ENCODE peak calls at places on chromosomes 4 and X, in six cellular contexts. One of them, this sample, is unnamed.

GRCh38 chr4:6199344-6199921 is 916 bp downstream of the JAKMIP1 start:
- DNase-seq in astrocyte of the cerebellum: no peak
- DNase-seq in retinal pigment epithelial cell: no peak
- DNase-seq in neural progenitor cell: peak; percentile 65
- DNase-seq in astrocyte of the spinal cord: peak; percentile 20
- DNase-seq in IMR-90: no peak
- DNase-seq in this sample: peak; percentile 25

GRCh38 chr4:81330018-81330417 is 115.0 kb upstream of the PRKG2 start:
- DNase-seq in astrocyte of the cerebellum: no peak
- DNase-seq in retinal pigment epithelial cell: no peak
- DNase-seq in neural progenitor cell: no peak
- DNase-seq in astrocyte of the spinal cord: no peak
- DNase-seq in IMR-90: no peak
- DNase-seq in this sample: no peak

GRCh38 chr4:72582853-72583252 is 13.8 kb upstream of the ADAMTS3 start:
- DNase-seq in astrocyte of the cerebellum: no peak
- DNase-seq in retinal pigment epithelial cell: no peak
- DNase-seq in neural progenitor cell: no peak
- DNase-seq in astrocyte of the spinal cord: no peak
- DNase-seq in IMR-90: no peak
- DNase-seq in this sample: no peak

GRCh38 chrX:136210243-136210642 is 41.0 kb downstream of the MAP7D3 start:
- DNase-seq in astrocyte of the cerebellum: no peak
- DNase-seq in retinal pigment epithelial cell: no peak
- DNase-seq in neural progenitor cell: no peak
- DNase-seq in astrocyte of the spinal cord: no peak
- DNase-seq in IMR-90: no peak
- DNase-seq in this sample: no peak

GRCh38 chrX:19810809-19811208 is 76.6 kb downstream of the SH3KBP1 start:
- DNase-seq in astrocyte of the cerebellum: no peak
- DNase-seq in retinal pigment epithelial cell: peak; percentile 62
- DNase-seq in neural progenitor cell: no peak
- DNase-seq in astrocyte of the spinal cord: no peak
- DNase-seq in IMR-90: peak; percentile 48
- DNase-seq in this sample: peak; percentile 31

GRCh38 chrX:77014655-77015377 is 432.4 kb upstream of the FGF16 start:
- DNase-seq in astrocyte of the cerebellum: peak; percentile 37
- DNase-seq in retinal pigment epithelial cell: no peak
- DNase-seq in neural progenitor cell: peak; percentile 92
- DNase-seq in astrocyte of the spinal cord: peak; percentile 71
- DNase-seq in IMR-90: no peak
- DNase-seq in this sample: no peak

GRCh38 chr4:41819621-41820020 is 71.1 kb upstream of the PHOX2B start:
- DNase-seq in astrocyte of the cerebellum: no peak
- DNase-seq in retinal pigment epithelial cell: no peak
- DNase-seq in neural progenitor cell: no peak
- DNase-seq in astrocyte of the spinal cord: no peak
- DNase-seq in IMR-90: no peak
- DNase-seq in this sample: no peak

GRCh38 chrX:130118396-130118795 is 8.1 kb upstream of the ELF4 start:
- DNase-seq in astrocyte of the cerebellum: peak; percentile 67
- DNase-seq in retinal pigment epithelial cell: peak; percentile 68
- DNase-seq in neural progenitor cell: no peak
- DNase-seq in astrocyte of the spinal cord: peak; percentile 79
- DNase-seq in IMR-90: peak; percentile 81
- DNase-seq in this sample: peak; percentile 65

GRCh38 chr4:72444104-72444503 is 124.9 kb downstream of the ADAMTS3 start:
- DNase-seq in astrocyte of the cerebellum: no peak
- DNase-seq in retinal pigment epithelial cell: no peak
- DNase-seq in neural progenitor cell: no peak
- DNase-seq in astrocyte of the spinal cord: no peak
- DNase-seq in IMR-90: no peak
- DNase-seq in this sample: no peak

GRCh38 chr4:32147446-32148064 is 1427.4 kb downstream of the PCDH7 start:
- DNase-seq in astrocyte of the cerebellum: no peak
- DNase-seq in retinal pigment epithelial cell: no peak
- DNase-seq in neural progenitor cell: no peak
- DNase-seq in astrocyte of the spinal cord: no peak
- DNase-seq in IMR-90: no peak
- DNase-seq in this sample: no peak

GRCh38 chrX:53433651-53434639 is at the start of gene HSD17B10:
- DNase-seq in astrocyte of the cerebellum: peak; percentile 28
- DNase-seq in retinal pigment epithelial cell: no peak
- DNase-seq in neural progenitor cell: peak; percentile 95
- DNase-seq in astrocyte of the spinal cord: peak; percentile 78
- DNase-seq in IMR-90: peak; percentile 64
- DNase-seq in this sample: peak; percentile 72

GRCh38 chr4:111434581-111434980 is 710.7 kb upstream of the FAM241A start:
- DNase-seq in astrocyte of the cerebellum: no peak
- DNase-seq in retinal pigment epithelial cell: peak; percentile 10
- DNase-seq in neural progenitor cell: no peak
- DNase-seq in astrocyte of the spinal cord: no peak
- DNase-seq in IMR-90: no peak
- DNase-seq in this sample: peak; percentile 41

GRCh38 chr4:101753702-101754101 is 36.8 kb upstream of the BANK1 start:
- DNase-seq in astrocyte of the cerebellum: no peak
- DNase-seq in retinal pigment epithelial cell: peak; percentile 55
- DNase-seq in neural progenitor cell: no peak
- DNase-seq in astrocyte of the spinal cord: no peak
- DNase-seq in IMR-90: no peak
- DNase-seq in this sample: no peak

GRCh38 chr4:55172694-55173287 is 47.4 kb upstream of the KDR start:
- DNase-seq in astrocyte of the cerebellum: no peak
- DNase-seq in retinal pigment epithelial cell: peak; percentile 58
- DNase-seq in neural progenitor cell: no peak
- DNase-seq in astrocyte of the spinal cord: peak; percentile 53
- DNase-seq in IMR-90: no peak
- DNase-seq in this sample: no peak

GRCh38 chrX:136097871-136098805 is 49.2 kb upstream of the FHL1 start:
- DNase-seq in astrocyte of the cerebellum: no peak
- DNase-seq in retinal pigment epithelial cell: no peak
- DNase-seq in neural progenitor cell: no peak
- DNase-seq in astrocyte of the spinal cord: no peak
- DNase-seq in IMR-90: no peak
- DNase-seq in this sample: no peak

GRCh38 chr4:38237139-38237538 is 276.9 kb downstream of the PTTG2 start:
- DNase-seq in astrocyte of the cerebellum: peak; percentile 60
- DNase-seq in retinal pigment epithelial cell: no peak
- DNase-seq in neural progenitor cell: no peak
- DNase-seq in astrocyte of the spinal cord: peak; percentile 26
- DNase-seq in IMR-90: peak; percentile 55
- DNase-seq in this sample: peak; percentile 49

GRCh38 chr4:152189451-152190179 is 346.3 kb downstream of the FBXW7 start:
- DNase-seq in astrocyte of the cerebellum: no peak
- DNase-seq in retinal pigment epithelial cell: no peak
- DNase-seq in neural progenitor cell: no peak
- DNase-seq in astrocyte of the spinal cord: no peak
- DNase-seq in IMR-90: no peak
- DNase-seq in this sample: no peak

GRCh38 chrX:2231570-2232192 is 269.1 kb downstream of the DHRSX start:
- DNase-seq in astrocyte of the cerebellum: no peak
- DNase-seq in retinal pigment epithelial cell: no peak
- DNase-seq in neural progenitor cell: no peak
- DNase-seq in astrocyte of the spinal cord: no peak
- DNase-seq in IMR-90: no peak
- DNase-seq in this sample: no peak

GRCh38 chr4:170868191-170868590 is 778.4 kb upstream of the AADAT start:
- DNase-seq in astrocyte of the cerebellum: no peak
- DNase-seq in retinal pigment epithelial cell: no peak
- DNase-seq in neural progenitor cell: no peak
- DNase-seq in astrocyte of the spinal cord: no peak
- DNase-seq in IMR-90: no peak
- DNase-seq in this sample: no peak

GRCh38 chrX:79719568-79720231 is 294.9 kb upstream of the TBX22 start:
- DNase-seq in astrocyte of the cerebellum: no peak
- DNase-seq in retinal pigment epithelial cell: no peak
- DNase-seq in neural progenitor cell: no peak
- DNase-seq in astrocyte of the spinal cord: no peak
- DNase-seq in IMR-90: no peak
- DNase-seq in this sample: no peak

GRCh38 chr4:130574215-130574614 is 1478.3 kb downstream of the C4orf33 start:
- DNase-seq in astrocyte of the cerebellum: no peak
- DNase-seq in retinal pigment epithelial cell: no peak
- DNase-seq in neural progenitor cell: no peak
- DNase-seq in astrocyte of the spinal cord: no peak
- DNase-seq in IMR-90: no peak
- DNase-seq in this sample: no peak
- H3K4me3 ChIP-seq in astrocyte of the cerebellum: no peak overlapping the region
- H3K4me3 ChIP-seq in retinal pigment epithelial cell: no peak overlapping the region
- H3K4me3 ChIP-seq in neural progenitor cell: no peak overlapping the region
- H3K4me3 ChIP-seq in astrocyte of the spinal cord: no peak overlapping the region
- H3K4me3 ChIP-seq in IMR-90: no peak overlapping the region
- H3K4me3 ChIP-seq in this sample: no peak overlapping the region

DNA sequence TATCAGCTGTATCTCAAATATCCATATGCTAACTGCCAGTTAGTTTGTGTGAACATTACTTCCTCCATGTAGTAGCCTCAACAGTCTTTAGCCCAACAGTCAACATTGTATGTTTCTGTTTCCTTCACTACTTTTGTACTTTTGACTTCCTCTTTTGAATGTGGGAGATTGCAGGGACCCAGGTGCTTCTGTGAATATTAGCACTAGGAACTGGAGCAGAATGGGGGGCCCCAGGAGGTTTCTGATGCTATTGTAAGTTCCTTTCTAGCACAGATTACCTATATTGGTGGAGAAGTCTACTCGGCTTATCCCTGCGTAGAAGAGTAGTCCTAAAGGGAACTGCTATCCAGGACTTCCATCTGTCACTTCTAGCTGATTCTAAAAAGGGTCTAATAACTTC is 2.3 kb downstream of the PLAC8 start:
- DNase-seq in astrocyte of the cerebellum: no peak
- DNase-seq in retinal pigment epithelial cell: no peak
- DNase-seq in neural progenitor cell: no peak
- DNase-seq in astrocyte of the spinal cord: no peak
- DNase-seq in IMR-90: no peak
- DNase-seq in this sample: no peak
- H3K4me3 ChIP-seq in astrocyte of the cerebellum: no peak overlapping the region
- H3K4me3 ChIP-seq in retinal pigment epithelial cell: no peak overlapping the region
- H3K4me3 ChIP-seq in neural progenitor cell: no peak overlapping the region
- H3K4me3 ChIP-seq in astrocyte of the spinal cord: no peak overlapping the region
- H3K4me3 ChIP-seq in IMR-90: no peak overlapping the region
- H3K4me3 ChIP-seq in this sample: no peak overlapping the region

GRCh38 chrX:118348186-118348810 is 2.4 kb downstream of the WDR44 start:
- DNase-seq in astrocyte of the cerebellum: no peak
- DNase-seq in retinal pigment epithelial cell: no peak
- DNase-seq in neural progenitor cell: no peak
- DNase-seq in astrocyte of the spinal cord: no peak
- DNase-seq in IMR-90: no peak
- DNase-seq in this sample: no peak
- H3K4me3 ChIP-seq in astrocyte of the cerebellum: peak overlapping the region; percentile 79
- H3K4me3 ChIP-seq in retinal pigment epithelial cell: peak overlapping the region; percentile 84
- H3K4me3 ChIP-seq in neural progenitor cell: peak overlapping the region; percentile 71
- H3K4me3 ChIP-seq in astrocyte of the spinal cord: peak overlapping the region; percentile 87
- H3K4me3 ChIP-seq in IMR-90: peak overlapping the region; percentile 82
- H3K4me3 ChIP-seq in this sample: peak overlapping the region; percentile 62

GRCh38 chr4:123836919-123837605 is 440.5 kb downstream of the SPRY1 start:
- DNase-seq in astrocyte of the cerebellum: no peak
- DNase-seq in retinal pigment epithelial cell: no peak
- DNase-seq in neural progenitor cell: no peak
- DNase-seq in astrocyte of the spinal cord: peak; percentile 38
- DNase-seq in IMR-90: peak; percentile 46
- DNase-seq in this sample: no peak
- H3K4me3 ChIP-seq in astrocyte of the cerebellum: no peak overlapping the region
- H3K4me3 ChIP-seq in retinal pigment epithelial cell: no peak overlapping the region
- H3K4me3 ChIP-seq in neural progenitor cell: no peak overlapping the region
- H3K4me3 ChIP-seq in astrocyte of the spinal cord: no peak overlapping the region
- H3K4me3 ChIP-seq in IMR-90: no peak overlapping the region
- H3K4me3 ChIP-seq in this sample: no peak overlapping the region

GRCh38 chr4:118683513-118683912 is 1.7 kb upstream of the METTL14 start:
- DNase-seq in astrocyte of the cerebellum: no peak
- DNase-seq in retinal pigment epithelial cell: no peak
- DNase-seq in neural progenitor cell: no peak
- DNase-seq in astrocyte of the spinal cord: no peak
- DNase-seq in IMR-90: no peak
- DNase-seq in this sample: no peak
- H3K4me3 ChIP-seq in astrocyte of the cerebellum: no peak overlapping the region
- H3K4me3 ChIP-seq in retinal pigment epithelial cell: no peak overlapping the region
- H3K4me3 ChIP-seq in neural progenitor cell: no peak overlapping the region
- H3K4me3 ChIP-seq in astrocyte of the spinal cord: no peak overlapping the region
- H3K4me3 ChIP-seq in IMR-90: no peak overlapping the region
- H3K4me3 ChIP-seq in this sample: no peak overlapping the region

GRCh38 chr4:112514079-112514448 is 1.9 kb downstream of the NEUROG2 start:
- DNase-seq in astrocyte of the cerebellum: no peak
- DNase-seq in retinal pigment epithelial cell: no peak
- DNase-seq in neural progenitor cell: peak; percentile 66
- DNase-seq in astrocyte of the spinal cord: no peak
- DNase-seq in IMR-90: no peak
- DNase-seq in this sample: no peak
- H3K4me3 ChIP-seq in astrocyte of the cerebellum: no peak overlapping the region
- H3K4me3 ChIP-seq in retinal pigment epithelial cell: no peak overlapping the region
- H3K4me3 ChIP-seq in neural progenitor cell: peak overlapping the region; percentile 51
- H3K4me3 ChIP-seq in astrocyte of the spinal cord: no peak overlapping the region
- H3K4me3 ChIP-seq in IMR-90: no peak overlapping the region
- H3K4me3 ChIP-seq in this sample: no peak overlapping the region

GRCh38 chr4:7960017-7960789 is 20.5 kb upstream of the AFAP1 start:
- DNase-seq in astrocyte of the cerebellum: no peak
- DNase-seq in retinal pigment epithelial cell: no peak
- DNase-seq in neural progenitor cell: no peak
- DNase-seq in astrocyte of the spinal cord: no peak
- DNase-seq in IMR-90: no peak
- DNase-seq in this sample: peak; percentile 66
- H3K4me3 ChIP-seq in astrocyte of the cerebellum: no peak overlapping the region
- H3K4me3 ChIP-seq in retinal pigment epithelial cell: no peak overlapping the region
- H3K4me3 ChIP-seq in neural progenitor cell: no peak overlapping the region
- H3K4me3 ChIP-seq in astrocyte of the spinal cord: no peak overlapping the region
- H3K4me3 ChIP-seq in IMR-90: no peak overlapping the region
- H3K4me3 ChIP-seq in this sample: no peak overlapping the region

GRCh38 chrX:11887175-11887574 is 129.1 kb downstream of the MSL3 start:
- DNase-seq in astrocyte of the cerebellum: no peak
- DNase-seq in retinal pigment epithelial cell: no peak
- DNase-seq in neural progenitor cell: no peak
- DNase-seq in astrocyte of the spinal cord: no peak
- DNase-seq in IMR-90: no peak
- DNase-seq in this sample: no peak
- H3K4me3 ChIP-seq in astrocyte of the cerebellum: no peak overlapping the region
- H3K4me3 ChIP-seq in retinal pigment epithelial cell: no peak overlapping the region
- H3K4me3 ChIP-seq in neural progenitor cell: no peak overlapping the region
- H3K4me3 ChIP-seq in astrocyte of the spinal cord: no peak overlapping the region
- H3K4me3 ChIP-seq in IMR-90: no peak overlapping the region
- H3K4me3 ChIP-seq in this sample: no peak overlapping the region

This sample was measured in foreskin fibroblast.